ENCODE peak calls at places on chromosomes 7 and 10, in five cellular contexts. P is NCI-H1417, O is RWPE1, W is NT2/D1, F is H9. Y is an unnamed sample.

GRCh38 chr10:17200885-17201164 is 647 bp downstream of the TRDMT1 start:
- DNase-seq in P (no peak), O (peak), W (no peak), F (no peak), Y (peak)

GRCh38 chr10:24723386-24723787 is 300 bp downstream of the ARHGAP21 start:
- DNase-seq in P (no peak), O (no peak), W (no peak), F (no peak), Y (no peak)

GRCh38 chr7:146961617-146962016 is 845.0 kb downstream of the CNTNAP2 start:
- DNase-seq in P (peak), O (peak), W (no peak), F (no peak), Y (no peak)

GRCh38 chr7:28708458-28708951 is 249.6 kb downstream of the TRIL start:
- DNase-seq in P (no peak), O (no peak), W (peak), F (no peak), Y (peak)

GRCh38 chr7:112898432-112899290 is 108.5 kb upstream of the TMEM168 start:
- DNase-seq in P (peak), O (peak), W (peak), F (peak), Y (peak)

GRCh38 chr7:28586736-28587135 is 174.4 kb downstream of the CREB5 start:
- DNase-seq in P (no peak), O (peak), W (no peak), F (no peak), Y (no peak)

GRCh38 chr7:155576900-155577508 is 30.6 kb upstream of the CNPY1 start:
- DNase-seq in P (no peak), O (no peak), W (no peak), F (no peak), Y (no peak)

GRCh38 chr7:102983602-102984001 is 70.8 kb downstream of the LRRC17 start:
- DNase-seq in P (no peak), O (no peak), W (no peak), F (no peak), Y (peak)

GRCh38 chr7:151759591-151760042 is 117.3 kb downstream of the PRKAG2 start:
- DNase-seq in P (peak), O (peak), W (peak), F (peak), Y (peak)

GRCh38 chr10:123848564-123849457 is 42.8 kb downstream of the CPXM2 start:
- DNase-seq in P (peak), O (no peak), W (no peak), F (no peak), Y (no peak)

GRCh38 chr7:46153951-46154787 is 233.1 kb upstream of the IGFBP3 start:
- DNase-seq in P (no peak), O (peak), W (no peak), F (no peak), Y (no peak)

Y was measured in cardiac muscle cell.